ENCODE peak calls at places on chromosomes 4 and X, in nine cellular contexts. One of them, this sample, is unnamed.

GRCh38 chrX:130772313-130773140 is 130.5 kb downstream of the ENOX2 start:
- DNase-seq in CD4-positive, alpha-beta memory T cell: no peak
- DNase-seq in CD4-positive, CD25-positive, alpha-beta regulatory T cell: no peak
- DNase-seq in lower leg skin: no peak
- DNase-seq in iPS DF 19.7: no peak
- DNase-seq in progenitor cell of endocrine pancreas: no peak
- DNase-seq in NCI-H748 treated with DMSO at 0.1 percent for 48 hours: peak
- DNase-seq in T-helper 2 cell: peak
- DNase-seq in astrocyte: peak
- DNase-seq in this sample: no peak

GRCh38 chr4:72302981-72303704 is 265.9 kb downstream of the ADAMTS3 start:
- DNase-seq in CD4-positive, alpha-beta memory T cell: peak
- DNase-seq in CD4-positive, CD25-positive, alpha-beta regulatory T cell: peak
- DNase-seq in lower leg skin: no peak
- DNase-seq in iPS DF 19.7: peak
- DNase-seq in progenitor cell of endocrine pancreas: peak
- DNase-seq in NCI-H748 treated with DMSO at 0.1 percent for 48 hours: peak
- DNase-seq in T-helper 2 cell: peak
- DNase-seq in astrocyte: no peak
- DNase-seq in this sample: no peak

GRCh38 chr4:184762100-184762499 is 28.2 kb upstream of the CENPU start:
- DNase-seq in CD4-positive, alpha-beta memory T cell: peak
- DNase-seq in CD4-positive, CD25-positive, alpha-beta regulatory T cell: no peak
- DNase-seq in lower leg skin: no peak
- DNase-seq in iPS DF 19.7: no peak
- DNase-seq in progenitor cell of endocrine pancreas: no peak
- DNase-seq in NCI-H748 treated with DMSO at 0.1 percent for 48 hours: no peak
- DNase-seq in T-helper 2 cell: peak
- DNase-seq in astrocyte: no peak
- DNase-seq in this sample: no peak

GRCh38 chr4:1411436-1412375 is 5.5 kb upstream of the NKX1-1 start:
- DNase-seq in CD4-positive, alpha-beta memory T cell: no peak
- DNase-seq in CD4-positive, CD25-positive, alpha-beta regulatory T cell: no peak
- DNase-seq in lower leg skin: peak
- DNase-seq in iPS DF 19.7: no peak
- DNase-seq in progenitor cell of endocrine pancreas: no peak
- DNase-seq in NCI-H748 treated with DMSO at 0.1 percent for 48 hours: no peak
- DNase-seq in T-helper 2 cell: no peak
- DNase-seq in astrocyte: no peak
- DNase-seq in this sample: no peak

GRCh38 chr4:108399610-108400265 is 220.6 kb upstream of the RPL34 start:
- DNase-seq in CD4-positive, alpha-beta memory T cell: no peak
- DNase-seq in CD4-positive, CD25-positive, alpha-beta regulatory T cell: no peak
- DNase-seq in lower leg skin: no peak
- DNase-seq in iPS DF 19.7: no peak
- DNase-seq in progenitor cell of endocrine pancreas: no peak
- DNase-seq in NCI-H748 treated with DMSO at 0.1 percent for 48 hours: no peak
- DNase-seq in T-helper 2 cell: no peak
- DNase-seq in astrocyte: no peak
- DNase-seq in this sample: no peak

GRCh38 chr4:38060829-38061431 is 100.7 kb downstream of the PTTG2 start:
- DNase-seq in CD4-positive, alpha-beta memory T cell: no peak
- DNase-seq in CD4-positive, CD25-positive, alpha-beta regulatory T cell: no peak
- DNase-seq in lower leg skin: no peak
- DNase-seq in iPS DF 19.7: no peak
- DNase-seq in progenitor cell of endocrine pancreas: no peak
- DNase-seq in NCI-H748 treated with DMSO at 0.1 percent for 48 hours: no peak
- DNase-seq in T-helper 2 cell: no peak
- DNase-seq in astrocyte: peak
- DNase-seq in this sample: no peak

GRCh38 chrX:35919536-35920309 is at the start of gene CFAP47:
- DNase-seq in CD4-positive, alpha-beta memory T cell: no peak
- DNase-seq in CD4-positive, CD25-positive, alpha-beta regulatory T cell: no peak
- DNase-seq in lower leg skin: no peak
- DNase-seq in iPS DF 19.7: no peak
- DNase-seq in progenitor cell of endocrine pancreas: peak
- DNase-seq in NCI-H748 treated with DMSO at 0.1 percent for 48 hours: peak
- DNase-seq in T-helper 2 cell: peak
- DNase-seq in astrocyte: no peak
- DNase-seq in this sample: peak

GRCh38 chr4:187478292-187479205 is 517.0 kb upstream of the ZFP42 start:
- DNase-seq in CD4-positive, alpha-beta memory T cell: no peak
- DNase-seq in CD4-positive, CD25-positive, alpha-beta regulatory T cell: no peak
- DNase-seq in lower leg skin: peak
- DNase-seq in iPS DF 19.7: no peak
- DNase-seq in progenitor cell of endocrine pancreas: no peak
- DNase-seq in NCI-H748 treated with DMSO at 0.1 percent for 48 hours: no peak
- DNase-seq in T-helper 2 cell: no peak
- DNase-seq in astrocyte: peak
- DNase-seq in this sample: no peak

GRCh38 chr4:3365871-3366842 is 73.3 kb downstream of the RGS12 start:
- DNase-seq in CD4-positive, alpha-beta memory T cell: no peak
- DNase-seq in CD4-positive, CD25-positive, alpha-beta regulatory T cell: no peak
- DNase-seq in lower leg skin: no peak
- DNase-seq in iPS DF 19.7: no peak
- DNase-seq in progenitor cell of endocrine pancreas: no peak
- DNase-seq in NCI-H748 treated with DMSO at 0.1 percent for 48 hours: no peak
- DNase-seq in T-helper 2 cell: no peak
- DNase-seq in astrocyte: no peak
- DNase-seq in this sample: peak

GRCh38 chr4:172134536-172134935 is 321.3 kb downstream of the GALNTL6 start:
- DNase-seq in CD4-positive, alpha-beta memory T cell: no peak
- DNase-seq in CD4-positive, CD25-positive, alpha-beta regulatory T cell: no peak
- DNase-seq in lower leg skin: no peak
- DNase-seq in iPS DF 19.7: no peak
- DNase-seq in progenitor cell of endocrine pancreas: no peak
- DNase-seq in NCI-H748 treated with DMSO at 0.1 percent for 48 hours: no peak
- DNase-seq in T-helper 2 cell: no peak
- DNase-seq in astrocyte: peak
- DNase-seq in this sample: no peak

GRCh38 chr4:126969360-126969759 is 663.4 kb upstream of the INTU start:
- DNase-seq in CD4-positive, alpha-beta memory T cell: no peak
- DNase-seq in CD4-positive, CD25-positive, alpha-beta regulatory T cell: no peak
- DNase-seq in lower leg skin: no peak
- DNase-seq in iPS DF 19.7: no peak
- DNase-seq in progenitor cell of endocrine pancreas: no peak
- DNase-seq in NCI-H748 treated with DMSO at 0.1 percent for 48 hours: no peak
- DNase-seq in T-helper 2 cell: no peak
- DNase-seq in astrocyte: no peak
- DNase-seq in this sample: no peak

GRCh38 chr4:125316781-125317525 is 2.2 kb downstream of the FAT4 start:
- DNase-seq in CD4-positive, alpha-beta memory T cell: no peak
- DNase-seq in CD4-positive, CD25-positive, alpha-beta regulatory T cell: no peak
- DNase-seq in lower leg skin: peak
- DNase-seq in iPS DF 19.7: no peak
- DNase-seq in progenitor cell of endocrine pancreas: peak
- DNase-seq in NCI-H748 treated with DMSO at 0.1 percent for 48 hours: no peak
- DNase-seq in T-helper 2 cell: no peak
- DNase-seq in astrocyte: peak
- DNase-seq in this sample: peak

GRCh38 chrX:29941292-29941691 is 274.1 kb upstream of the MAGEB2 start:
- DNase-seq in CD4-positive, alpha-beta memory T cell: no peak
- DNase-seq in CD4-positive, CD25-positive, alpha-beta regulatory T cell: no peak
- DNase-seq in lower leg skin: no peak
- DNase-seq in iPS DF 19.7: no peak
- DNase-seq in progenitor cell of endocrine pancreas: no peak
- DNase-seq in NCI-H748 treated with DMSO at 0.1 percent for 48 hours: no peak
- DNase-seq in T-helper 2 cell: no peak
- DNase-seq in astrocyte: peak
- DNase-seq in this sample: no peak

GRCh38 chr4:105140684-105141490 is 5.8 kb upstream of the TET2 start:
- DNase-seq in CD4-positive, alpha-beta memory T cell: peak
- DNase-seq in CD4-positive, CD25-positive, alpha-beta regulatory T cell: peak
- DNase-seq in lower leg skin: no peak
- DNase-seq in iPS DF 19.7: no peak
- DNase-seq in progenitor cell of endocrine pancreas: no peak
- DNase-seq in NCI-H748 treated with DMSO at 0.1 percent for 48 hours: no peak
- DNase-seq in T-helper 2 cell: peak
- DNase-seq in astrocyte: no peak
- DNase-seq in this sample: no peak

GRCh38 chrX:149365552-149365951 is 139.6 kb downstream of the IDS start:
- DNase-seq in CD4-positive, alpha-beta memory T cell: no peak
- DNase-seq in CD4-positive, CD25-positive, alpha-beta regulatory T cell: no peak
- DNase-seq in lower leg skin: no peak
- DNase-seq in iPS DF 19.7: no peak
- DNase-seq in progenitor cell of endocrine pancreas: no peak
- DNase-seq in NCI-H748 treated with DMSO at 0.1 percent for 48 hours: no peak
- DNase-seq in T-helper 2 cell: no peak
- DNase-seq in astrocyte: no peak
- DNase-seq in this sample: no peak

GRCh38 chr4:124931050-124931449 is 218.5 kb upstream of the ANKRD50 start:
- DNase-seq in CD4-positive, alpha-beta memory T cell: no peak
- DNase-seq in CD4-positive, CD25-positive, alpha-beta regulatory T cell: no peak
- DNase-seq in lower leg skin: no peak
- DNase-seq in iPS DF 19.7: no peak
- DNase-seq in progenitor cell of endocrine pancreas: no peak
- DNase-seq in NCI-H748 treated with DMSO at 0.1 percent for 48 hours: no peak
- DNase-seq in T-helper 2 cell: no peak
- DNase-seq in astrocyte: peak
- DNase-seq in this sample: no peak

GRCh38 chr4:26873391-26874026 is 12.9 kb downstream of the STIM2 start:
- DNase-seq in CD4-positive, alpha-beta memory T cell: peak
- DNase-seq in CD4-positive, CD25-positive, alpha-beta regulatory T cell: no peak
- DNase-seq in lower leg skin: no peak
- DNase-seq in iPS DF 19.7: no peak
- DNase-seq in progenitor cell of endocrine pancreas: no peak
- DNase-seq in NCI-H748 treated with DMSO at 0.1 percent for 48 hours: no peak
- DNase-seq in T-helper 2 cell: peak
- DNase-seq in astrocyte: no peak
- DNase-seq in this sample: no peak

GRCh38 chrX:12955882-12956703 is 18.8 kb upstream of the TMSB4X start:
- DNase-seq in CD4-positive, alpha-beta memory T cell: peak
- DNase-seq in CD4-positive, CD25-positive, alpha-beta regulatory T cell: peak
- DNase-seq in lower leg skin: peak
- DNase-seq in iPS DF 19.7: no peak
- DNase-seq in progenitor cell of endocrine pancreas: no peak
- DNase-seq in NCI-H748 treated with DMSO at 0.1 percent for 48 hours: no peak
- DNase-seq in T-helper 2 cell: peak
- DNase-seq in astrocyte: peak
- DNase-seq in this sample: peak

GRCh38 chr4:148108776-148109175 is 333.4 kb downstream of the NR3C2 start:
- DNase-seq in CD4-positive, alpha-beta memory T cell: no peak
- DNase-seq in CD4-positive, CD25-positive, alpha-beta regulatory T cell: no peak
- DNase-seq in lower leg skin: no peak
- DNase-seq in iPS DF 19.7: no peak
- DNase-seq in progenitor cell of endocrine pancreas: no peak
- DNase-seq in NCI-H748 treated with DMSO at 0.1 percent for 48 hours: no peak
- DNase-seq in T-helper 2 cell: no peak
- DNase-seq in astrocyte: no peak
- DNase-seq in this sample: no peak

GRCh38 chr4:33381806-33382205 is 2661.6 kb downstream of the PCDH7 start:
- DNase-seq in CD4-positive, alpha-beta memory T cell: no peak
- DNase-seq in CD4-positive, CD25-positive, alpha-beta regulatory T cell: no peak
- DNase-seq in lower leg skin: no peak
- DNase-seq in iPS DF 19.7: no peak
- DNase-seq in progenitor cell of endocrine pancreas: no peak
- DNase-seq in NCI-H748 treated with DMSO at 0.1 percent for 48 hours: no peak
- DNase-seq in T-helper 2 cell: no peak
- DNase-seq in astrocyte: no peak
- DNase-seq in this sample: no peak

GRCh38 chr4:7651461-7651921 is 216.8 kb upstream of the PSAPL1 start:
- DNase-seq in CD4-positive, alpha-beta memory T cell: no peak
- DNase-seq in CD4-positive, CD25-positive, alpha-beta regulatory T cell: no peak
- DNase-seq in lower leg skin: no peak
- DNase-seq in iPS DF 19.7: no peak
- DNase-seq in progenitor cell of endocrine pancreas: no peak
- DNase-seq in NCI-H748 treated with DMSO at 0.1 percent for 48 hours: no peak
- DNase-seq in T-helper 2 cell: no peak
- DNase-seq in astrocyte: peak
- DNase-seq in this sample: no peak

GRCh38 chr4:5751918-5752802 is 41.2 kb downstream of the EVC start:
- DNase-seq in CD4-positive, alpha-beta memory T cell: no peak
- DNase-seq in CD4-positive, CD25-positive, alpha-beta regulatory T cell: no peak
- DNase-seq in lower leg skin: peak
- DNase-seq in iPS DF 19.7: peak
- DNase-seq in progenitor cell of endocrine pancreas: no peak
- DNase-seq in NCI-H748 treated with DMSO at 0.1 percent for 48 hours: no peak
- DNase-seq in T-helper 2 cell: no peak
- DNase-seq in astrocyte: peak
- DNase-seq in this sample: no peak

GRCh38 chr4:56757821-56758400 is 63.6 kb downstream of the SPINK2 start:
- DNase-seq in CD4-positive, alpha-beta memory T cell: peak
- DNase-seq in CD4-positive, CD25-positive, alpha-beta regulatory T cell: peak
- DNase-seq in lower leg skin: no peak
- DNase-seq in iPS DF 19.7: peak
- DNase-seq in progenitor cell of endocrine pancreas: peak
- DNase-seq in NCI-H748 treated with DMSO at 0.1 percent for 48 hours: no peak
- DNase-seq in T-helper 2 cell: peak
- DNase-seq in astrocyte: peak
- DNase-seq in this sample: no peak

GRCh38 chr4:79178770-79179169 is 147.1 kb downstream of the NAA11 start:
- DNase-seq in CD4-positive, alpha-beta memory T cell: no peak
- DNase-seq in CD4-positive, CD25-positive, alpha-beta regulatory T cell: no peak
- DNase-seq in lower leg skin: no peak
- DNase-seq in iPS DF 19.7: no peak
- DNase-seq in progenitor cell of endocrine pancreas: no peak
- DNase-seq in NCI-H748 treated with DMSO at 0.1 percent for 48 hours: no peak
- DNase-seq in T-helper 2 cell: no peak
- DNase-seq in astrocyte: no peak
- DNase-seq in this sample: no peak

GRCh38 chrX:21658152-21658737 is at the start of gene KLHL34:
- DNase-seq in CD4-positive, alpha-beta memory T cell: no peak
- DNase-seq in CD4-positive, CD25-positive, alpha-beta regulatory T cell: no peak
- DNase-seq in lower leg skin: no peak
- DNase-seq in iPS DF 19.7: no peak
- DNase-seq in progenitor cell of endocrine pancreas: no peak
- DNase-seq in NCI-H748 treated with DMSO at 0.1 percent for 48 hours: no peak
- DNase-seq in T-helper 2 cell: peak
- DNase-seq in astrocyte: no peak
- DNase-seq in this sample: no peak

GRCh38 chr4:150960818-150961217 is 54.3 kb downstream of the LRBA start:
- DNase-seq in CD4-positive, alpha-beta memory T cell: no peak
- DNase-seq in CD4-positive, CD25-positive, alpha-beta regulatory T cell: no peak
- DNase-seq in lower leg skin: no peak
- DNase-seq in iPS DF 19.7: peak
- DNase-seq in progenitor cell of endocrine pancreas: no peak
- DNase-seq in NCI-H748 treated with DMSO at 0.1 percent for 48 hours: no peak
- DNase-seq in T-helper 2 cell: peak
- DNase-seq in astrocyte: no peak
- DNase-seq in this sample: no peak

GRCh38 chr4:2936773-2937145 is 26.4 kb downstream of the NOP14 start:
- DNase-seq in CD4-positive, alpha-beta memory T cell: no peak
- DNase-seq in CD4-positive, CD25-positive, alpha-beta regulatory T cell: no peak
- DNase-seq in lower leg skin: peak
- DNase-seq in iPS DF 19.7: no peak
- DNase-seq in progenitor cell of endocrine pancreas: no peak
- DNase-seq in NCI-H748 treated with DMSO at 0.1 percent for 48 hours: no peak
- DNase-seq in T-helper 2 cell: peak
- DNase-seq in astrocyte: peak
- DNase-seq in this sample: peak

GRCh38 chr4:111937368-111937767 is 207.9 kb upstream of the FAM241A start:
- DNase-seq in CD4-positive, alpha-beta memory T cell: no peak
- DNase-seq in CD4-positive, CD25-positive, alpha-beta regulatory T cell: no peak
- DNase-seq in lower leg skin: no peak
- DNase-seq in iPS DF 19.7: no peak
- DNase-seq in progenitor cell of endocrine pancreas: no peak
- DNase-seq in NCI-H748 treated with DMSO at 0.1 percent for 48 hours: peak
- DNase-seq in T-helper 2 cell: peak
- DNase-seq in astrocyte: no peak
- DNase-seq in this sample: no peak

GRCh38 chrX:153588021-153588781 is 10.7 kb downstream of the CCNQ start:
- DNase-seq in CD4-positive, alpha-beta memory T cell: no peak
- DNase-seq in CD4-positive, CD25-positive, alpha-beta regulatory T cell: no peak
- DNase-seq in lower leg skin: no peak
- DNase-seq in iPS DF 19.7: no peak
- DNase-seq in progenitor cell of endocrine pancreas: no peak
- DNase-seq in NCI-H748 treated with DMSO at 0.1 percent for 48 hours: no peak
- DNase-seq in T-helper 2 cell: no peak
- DNase-seq in astrocyte: no peak
- DNase-seq in this sample: peak

GRCh38 chr4:8355864-8356565 is 84.5 kb downstream of the ACOX3 start:
- DNase-seq in CD4-positive, alpha-beta memory T cell: no peak
- DNase-seq in CD4-positive, CD25-positive, alpha-beta regulatory T cell: no peak
- DNase-seq in lower leg skin: peak
- DNase-seq in iPS DF 19.7: no peak
- DNase-seq in progenitor cell of endocrine pancreas: no peak
- DNase-seq in NCI-H748 treated with DMSO at 0.1 percent for 48 hours: no peak
- DNase-seq in T-helper 2 cell: no peak
- DNase-seq in astrocyte: peak
- DNase-seq in this sample: no peak

GRCh38 chr4:27040351-27040750 is 179.7 kb downstream of the STIM2 start:
- DNase-seq in CD4-positive, alpha-beta memory T cell: no peak
- DNase-seq in CD4-positive, CD25-positive, alpha-beta regulatory T cell: no peak
- DNase-seq in lower leg skin: no peak
- DNase-seq in iPS DF 19.7: no peak
- DNase-seq in progenitor cell of endocrine pancreas: no peak
- DNase-seq in NCI-H748 treated with DMSO at 0.1 percent for 48 hours: no peak
- DNase-seq in T-helper 2 cell: no peak
- DNase-seq in astrocyte: no peak
- DNase-seq in this sample: no peak